ENCODE peak calls at places on chromosomes 7 and 10, in six cellular contexts. S is HT1080, R is heart right ventricle, T is NCI-H2171, U is NCI-H1417, X is NCI-H1436. L is an unnamed sample.

GRCh38 chr10:89916481-89916880 is 215.1 kb downstream of the KIF20B start:
- DNase-seq in S (peak), R (no peak), T (no peak), U (no peak), X (no peak), L (no peak)

GRCh38 chr7:25886387-25887240 is 265.4 kb upstream of the NFE2L3 start:
- DNase-seq in S (no peak), R (no peak), T (no peak), U (peak), X (no peak), L (no peak)

GRCh38 chr7:159097661-159098423 is 46.8 kb downstream of the VIPR2 start:
- DNase-seq in S (no peak), R (no peak), T (no peak), U (no peak), X (no peak), L (no peak)

GRCh38 chr10:99394761-99395386 is 35.5 kb downstream of the GOT1 start:
- DNase-seq in S (no peak), R (no peak), T (peak), U (no peak), X (peak), L (no peak)

GRCh38 chr10:119761106-119761505 is 35.3 kb downstream of the INPP5F start:
- DNase-seq in S (peak), R (no peak), T (no peak), U (no peak), X (no peak), L (no peak)

GRCh38 chr10:117131390-117132327 is 6.4 kb downstream of the VAX1 start:
- DNase-seq in S (no peak), R (no peak), T (no peak), U (no peak), X (no peak), L (no peak)

GRCh38 chr7:35253182-35253679 is 669 bp downstream of the TBX20 start:
- DNase-seq in S (no peak), R (no peak), T (no peak), U (peak), X (no peak), L (no peak)

GRCh38 chr7:84144480-84144879 is 50.1 kb downstream of the SEMA3A start:
- DNase-seq in S (no peak), R (no peak), T (no peak), U (no peak), X (no peak), L (peak)

GRCh38 chr10:98405422-98405821 is 9.6 kb downstream of the PYROXD2 start:
- DNase-seq in S (no peak), R (no peak), T (no peak), U (no peak), X (no peak), L (no peak)

GRCh38 chr7:50363327-50364060 is 59.0 kb downstream of the IKZF1 start:
- DNase-seq in S (no peak), R (no peak), T (no peak), U (no peak), X (no peak), L (no peak)